ENCODE peak calls at places on chromosomes 1 and 21, in ten cellular contexts. One of them, this sample, is unnamed.

GRCh38 chr1:157117527-157118057 is 18.0 kb upstream of the ETV3L start:
- DNase-seq in activated T-helper 9 cell treated with anti-CD3 and anti-CD28 coated beads, Interleukin-2, amount 50 U/mL, for 16 hours: no peak
- DNase-seq in B cell: peak; percentile 67
- DNase-seq in stimulated activated CD4-positive, alpha-beta T cell treated with anti-CD3 and anti-CD28 coated beads, TNF-alpha, amount 100 ng/mL, for 1 hour: no peak
- DNase-seq in left ventricle myocardium inferior: no peak
- DNase-seq in brain microvascular endothelial cell: no peak
- DNase-seq in activated CD4-positive, alpha-beta T cell treated with anti-CD3 and anti-CD28 coated beads for 1 hour: no peak
- DNase-seq in hippocampal formation: no peak
- DNase-seq in H7: no peak
- DNase-seq in germinal center: peak; percentile 62
- DNase-seq in this sample: no peak

GRCh38 chr1:25799758-25800537 is at the start of gene SELENON:
- DNase-seq in activated T-helper 9 cell treated with anti-CD3 and anti-CD28 coated beads, Interleukin-2, amount 50 U/mL, for 16 hours: no peak
- DNase-seq in B cell: peak; percentile 59
- DNase-seq in stimulated activated CD4-positive, alpha-beta T cell treated with anti-CD3 and anti-CD28 coated beads, TNF-alpha, amount 100 ng/mL, for 1 hour: no peak
- DNase-seq in left ventricle myocardium inferior: peak; percentile 84
- DNase-seq in brain microvascular endothelial cell: no peak
- DNase-seq in activated CD4-positive, alpha-beta T cell treated with anti-CD3 and anti-CD28 coated beads for 1 hour: no peak
- DNase-seq in hippocampal formation: no peak
- DNase-seq in H7: peak; percentile 99
- DNase-seq in germinal center: peak; percentile 64
- DNase-seq in this sample: peak; percentile 86

GRCh38 chr1:10556430-10557005 is 81.8 kb downstream of the PEX14 start:
- DNase-seq in activated T-helper 9 cell treated with anti-CD3 and anti-CD28 coated beads, Interleukin-2, amount 50 U/mL, for 16 hours: no peak
- DNase-seq in B cell: no peak
- DNase-seq in stimulated activated CD4-positive, alpha-beta T cell treated with anti-CD3 and anti-CD28 coated beads, TNF-alpha, amount 100 ng/mL, for 1 hour: no peak
- DNase-seq in left ventricle myocardium inferior: no peak
- DNase-seq in brain microvascular endothelial cell: no peak
- DNase-seq in activated CD4-positive, alpha-beta T cell treated with anti-CD3 and anti-CD28 coated beads for 1 hour: no peak
- DNase-seq in hippocampal formation: no peak
- DNase-seq in H7: peak; percentile 53
- DNase-seq in germinal center: no peak
- DNase-seq in this sample: no peak

GRCh38 chr1:19086176-19086875 is 123.7 kb downstream of the UBR4 start:
- DNase-seq in activated T-helper 9 cell treated with anti-CD3 and anti-CD28 coated beads, Interleukin-2, amount 50 U/mL, for 16 hours: no peak
- DNase-seq in B cell: no peak
- DNase-seq in stimulated activated CD4-positive, alpha-beta T cell treated with anti-CD3 and anti-CD28 coated beads, TNF-alpha, amount 100 ng/mL, for 1 hour: no peak
- DNase-seq in left ventricle myocardium inferior: peak; percentile 41
- DNase-seq in brain microvascular endothelial cell: no peak
- DNase-seq in activated CD4-positive, alpha-beta T cell treated with anti-CD3 and anti-CD28 coated beads for 1 hour: no peak
- DNase-seq in hippocampal formation: no peak
- DNase-seq in H7: no peak
- DNase-seq in germinal center: no peak
- DNase-seq in this sample: no peak

GRCh38 chr21:34807146-34807880 is 138.5 kb downstream of the CLIC6 start:
- DNase-seq in activated T-helper 9 cell treated with anti-CD3 and anti-CD28 coated beads, Interleukin-2, amount 50 U/mL, for 16 hours: peak; percentile 56
- DNase-seq in B cell: no peak
- DNase-seq in stimulated activated CD4-positive, alpha-beta T cell treated with anti-CD3 and anti-CD28 coated beads, TNF-alpha, amount 100 ng/mL, for 1 hour: peak; percentile 39
- DNase-seq in left ventricle myocardium inferior: no peak
- DNase-seq in brain microvascular endothelial cell: peak; percentile 98
- DNase-seq in activated CD4-positive, alpha-beta T cell treated with anti-CD3 and anti-CD28 coated beads for 1 hour: peak; percentile 48
- DNase-seq in hippocampal formation: no peak
- DNase-seq in H7: no peak
- DNase-seq in germinal center: no peak
- DNase-seq in this sample: no peak

GRCh38 chr1:81702903-81703302 is 97.8 kb upstream of the ADGRL2 start:
- DNase-seq in activated T-helper 9 cell treated with anti-CD3 and anti-CD28 coated beads, Interleukin-2, amount 50 U/mL, for 16 hours: no peak
- DNase-seq in B cell: no peak
- DNase-seq in stimulated activated CD4-positive, alpha-beta T cell treated with anti-CD3 and anti-CD28 coated beads, TNF-alpha, amount 100 ng/mL, for 1 hour: no peak
- DNase-seq in left ventricle myocardium inferior: no peak
- DNase-seq in brain microvascular endothelial cell: peak; percentile 95
- DNase-seq in activated CD4-positive, alpha-beta T cell treated with anti-CD3 and anti-CD28 coated beads for 1 hour: no peak
- DNase-seq in hippocampal formation: no peak
- DNase-seq in H7: no peak
- DNase-seq in germinal center: no peak
- DNase-seq in this sample: no peak

GRCh38 chr1:7550261-7550850 is 220.7 kb upstream of the VAMP3 start:
- DNase-seq in activated T-helper 9 cell treated with anti-CD3 and anti-CD28 coated beads, Interleukin-2, amount 50 U/mL, for 16 hours: no peak
- DNase-seq in B cell: no peak
- DNase-seq in stimulated activated CD4-positive, alpha-beta T cell treated with anti-CD3 and anti-CD28 coated beads, TNF-alpha, amount 100 ng/mL, for 1 hour: no peak
- DNase-seq in left ventricle myocardium inferior: no peak
- DNase-seq in brain microvascular endothelial cell: no peak
- DNase-seq in activated CD4-positive, alpha-beta T cell treated with anti-CD3 and anti-CD28 coated beads for 1 hour: no peak
- DNase-seq in hippocampal formation: no peak
- DNase-seq in H7: peak; percentile 93
- DNase-seq in germinal center: no peak
- DNase-seq in this sample: peak; percentile 14

GRCh38 chr1:8875216-8875861 is 3.1 kb downstream of the ENO1 start:
- DNase-seq in activated T-helper 9 cell treated with anti-CD3 and anti-CD28 coated beads, Interleukin-2, amount 50 U/mL, for 16 hours: no peak
- DNase-seq in B cell: no peak
- DNase-seq in stimulated activated CD4-positive, alpha-beta T cell treated with anti-CD3 and anti-CD28 coated beads, TNF-alpha, amount 100 ng/mL, for 1 hour: no peak
- DNase-seq in left ventricle myocardium inferior: no peak
- DNase-seq in brain microvascular endothelial cell: no peak
- DNase-seq in activated CD4-positive, alpha-beta T cell treated with anti-CD3 and anti-CD28 coated beads for 1 hour: no peak
- DNase-seq in hippocampal formation: peak; percentile 23
- DNase-seq in H7: no peak
- DNase-seq in germinal center: no peak
- DNase-seq in this sample: no peak

GRCh38 chr1:98781906-98782305 is 120.4 kb downstream of the SNX7 start:
- DNase-seq in activated T-helper 9 cell treated with anti-CD3 and anti-CD28 coated beads, Interleukin-2, amount 50 U/mL, for 16 hours: no peak
- DNase-seq in B cell: no peak
- DNase-seq in stimulated activated CD4-positive, alpha-beta T cell treated with anti-CD3 and anti-CD28 coated beads, TNF-alpha, amount 100 ng/mL, for 1 hour: no peak
- DNase-seq in left ventricle myocardium inferior: no peak
- DNase-seq in brain microvascular endothelial cell: no peak
- DNase-seq in activated CD4-positive, alpha-beta T cell treated with anti-CD3 and anti-CD28 coated beads for 1 hour: no peak
- DNase-seq in hippocampal formation: no peak
- DNase-seq in H7: no peak
- DNase-seq in germinal center: no peak
- DNase-seq in this sample: no peak

GRCh38 chr1:33902486-33903209 is 38.8 kb downstream of the HMGB4 start:
- DNase-seq in activated T-helper 9 cell treated with anti-CD3 and anti-CD28 coated beads, Interleukin-2, amount 50 U/mL, for 16 hours: no peak
- DNase-seq in B cell: no peak
- DNase-seq in stimulated activated CD4-positive, alpha-beta T cell treated with anti-CD3 and anti-CD28 coated beads, TNF-alpha, amount 100 ng/mL, for 1 hour: no peak
- DNase-seq in left ventricle myocardium inferior: no peak
- DNase-seq in brain microvascular endothelial cell: no peak
- DNase-seq in activated CD4-positive, alpha-beta T cell treated with anti-CD3 and anti-CD28 coated beads for 1 hour: no peak
- DNase-seq in hippocampal formation: no peak
- DNase-seq in H7: no peak
- DNase-seq in germinal center: peak; percentile 71
- DNase-seq in this sample: no peak

GRCh38 chr21:34916446-34916845 is 132.7 kb downstream of the RUNX1 start:
- DNase-seq in activated T-helper 9 cell treated with anti-CD3 and anti-CD28 coated beads, Interleukin-2, amount 50 U/mL, for 16 hours: no peak
- DNase-seq in B cell: no peak
- DNase-seq in stimulated activated CD4-positive, alpha-beta T cell treated with anti-CD3 and anti-CD28 coated beads, TNF-alpha, amount 100 ng/mL, for 1 hour: no peak
- DNase-seq in left ventricle myocardium inferior: no peak
- DNase-seq in brain microvascular endothelial cell: peak; percentile 42
- DNase-seq in activated CD4-positive, alpha-beta T cell treated with anti-CD3 and anti-CD28 coated beads for 1 hour: no peak
- DNase-seq in hippocampal formation: no peak
- DNase-seq in H7: no peak
- DNase-seq in germinal center: no peak
- DNase-seq in this sample: no peak

GRCh38 chr1:200891774-200892157 is 2.9 kb upstream of the INAVA start:
- DNase-seq in activated T-helper 9 cell treated with anti-CD3 and anti-CD28 coated beads, Interleukin-2, amount 50 U/mL, for 16 hours: no peak
- DNase-seq in B cell: no peak
- DNase-seq in stimulated activated CD4-positive, alpha-beta T cell treated with anti-CD3 and anti-CD28 coated beads, TNF-alpha, amount 100 ng/mL, for 1 hour: no peak
- DNase-seq in left ventricle myocardium inferior: no peak
- DNase-seq in brain microvascular endothelial cell: no peak
- DNase-seq in activated CD4-positive, alpha-beta T cell treated with anti-CD3 and anti-CD28 coated beads for 1 hour: no peak
- DNase-seq in hippocampal formation: no peak
- DNase-seq in H7: peak; percentile 87
- DNase-seq in germinal center: no peak
- DNase-seq in this sample: no peak

GRCh38 chr1:18955442-18956188 is 861 bp downstream of the IFFO2 start:
- DNase-seq in activated T-helper 9 cell treated with anti-CD3 and anti-CD28 coated beads, Interleukin-2, amount 50 U/mL, for 16 hours: peak; percentile 53
- DNase-seq in B cell: peak; percentile 67
- DNase-seq in stimulated activated CD4-positive, alpha-beta T cell treated with anti-CD3 and anti-CD28 coated beads, TNF-alpha, amount 100 ng/mL, for 1 hour: peak; percentile 48
- DNase-seq in left ventricle myocardium inferior: no peak
- DNase-seq in brain microvascular endothelial cell: no peak
- DNase-seq in activated CD4-positive, alpha-beta T cell treated with anti-CD3 and anti-CD28 coated beads for 1 hour: peak; percentile 38
- DNase-seq in hippocampal formation: no peak
- DNase-seq in H7: peak; percentile 91
- DNase-seq in germinal center: peak; percentile 51
- DNase-seq in this sample: peak; percentile 49

GRCh38 chr1:92858564-92859399 is 26.9 kb downstream of the RPL5 start:
- DNase-seq in activated T-helper 9 cell treated with anti-CD3 and anti-CD28 coated beads, Interleukin-2, amount 50 U/mL, for 16 hours: no peak
- DNase-seq in B cell: peak; percentile 79
- DNase-seq in stimulated activated CD4-positive, alpha-beta T cell treated with anti-CD3 and anti-CD28 coated beads, TNF-alpha, amount 100 ng/mL, for 1 hour: no peak
- DNase-seq in left ventricle myocardium inferior: no peak
- DNase-seq in brain microvascular endothelial cell: peak; percentile 79
- DNase-seq in activated CD4-positive, alpha-beta T cell treated with anti-CD3 and anti-CD28 coated beads for 1 hour: no peak
- DNase-seq in hippocampal formation: peak; percentile 94
- DNase-seq in H7: peak; percentile 47
- DNase-seq in germinal center: peak; percentile 75
- DNase-seq in this sample: no peak

GRCh38 chr1:186985889-186986491 is 157.2 kb downstream of the PLA2G4A start:
- DNase-seq in activated T-helper 9 cell treated with anti-CD3 and anti-CD28 coated beads, Interleukin-2, amount 50 U/mL, for 16 hours: no peak
- DNase-seq in B cell: peak; percentile 54
- DNase-seq in stimulated activated CD4-positive, alpha-beta T cell treated with anti-CD3 and anti-CD28 coated beads, TNF-alpha, amount 100 ng/mL, for 1 hour: no peak
- DNase-seq in left ventricle myocardium inferior: no peak
- DNase-seq in brain microvascular endothelial cell: peak; percentile 53
- DNase-seq in activated CD4-positive, alpha-beta T cell treated with anti-CD3 and anti-CD28 coated beads for 1 hour: no peak
- DNase-seq in hippocampal formation: peak; percentile 84
- DNase-seq in H7: peak; percentile 28
- DNase-seq in germinal center: no peak
- DNase-seq in this sample: no peak

GRCh38 chr1:218671573-218671972 is 326.4 kb downstream of the TGFB2 start:
- DNase-seq in activated T-helper 9 cell treated with anti-CD3 and anti-CD28 coated beads, Interleukin-2, amount 50 U/mL, for 16 hours: no peak
- DNase-seq in B cell: no peak
- DNase-seq in stimulated activated CD4-positive, alpha-beta T cell treated with anti-CD3 and anti-CD28 coated beads, TNF-alpha, amount 100 ng/mL, for 1 hour: no peak
- DNase-seq in left ventricle myocardium inferior: no peak
- DNase-seq in brain microvascular endothelial cell: no peak
- DNase-seq in activated CD4-positive, alpha-beta T cell treated with anti-CD3 and anti-CD28 coated beads for 1 hour: no peak
- DNase-seq in hippocampal formation: no peak
- DNase-seq in H7: no peak
- DNase-seq in germinal center: no peak
- DNase-seq in this sample: no peak

GRCh38 chr21:45951676-45952075 is 29.9 kb upstream of the COL6A1 start:
- DNase-seq in activated T-helper 9 cell treated with anti-CD3 and anti-CD28 coated beads, Interleukin-2, amount 50 U/mL, for 16 hours: no peak
- DNase-seq in B cell: no peak
- DNase-seq in stimulated activated CD4-positive, alpha-beta T cell treated with anti-CD3 and anti-CD28 coated beads, TNF-alpha, amount 100 ng/mL, for 1 hour: no peak
- DNase-seq in left ventricle myocardium inferior: no peak
- DNase-seq in brain microvascular endothelial cell: no peak
- DNase-seq in activated CD4-positive, alpha-beta T cell treated with anti-CD3 and anti-CD28 coated beads for 1 hour: no peak
- DNase-seq in hippocampal formation: no peak
- DNase-seq in H7: no peak
- DNase-seq in germinal center: no peak
- DNase-seq in this sample: no peak

GRCh38 chr1:64973061-64973647 is 6.8 kb upstream of the JAK1 start:
- DNase-seq in activated T-helper 9 cell treated with anti-CD3 and anti-CD28 coated beads, Interleukin-2, amount 50 U/mL, for 16 hours: no peak
- DNase-seq in B cell: no peak
- DNase-seq in stimulated activated CD4-positive, alpha-beta T cell treated with anti-CD3 and anti-CD28 coated beads, TNF-alpha, amount 100 ng/mL, for 1 hour: no peak
- DNase-seq in left ventricle myocardium inferior: no peak
- DNase-seq in brain microvascular endothelial cell: no peak
- DNase-seq in activated CD4-positive, alpha-beta T cell treated with anti-CD3 and anti-CD28 coated beads for 1 hour: no peak
- DNase-seq in hippocampal formation: no peak
- DNase-seq in H7: no peak
- DNase-seq in germinal center: no peak
- DNase-seq in this sample: no peak

GRCh38 chr1:169941982-169942830 is 48.5 kb upstream of the SCYL3 start:
- DNase-seq in activated T-helper 9 cell treated with anti-CD3 and anti-CD28 coated beads, Interleukin-2, amount 50 U/mL, for 16 hours: no peak
- DNase-seq in B cell: no peak
- DNase-seq in stimulated activated CD4-positive, alpha-beta T cell treated with anti-CD3 and anti-CD28 coated beads, TNF-alpha, amount 100 ng/mL, for 1 hour: no peak
- DNase-seq in left ventricle myocardium inferior: no peak
- DNase-seq in brain microvascular endothelial cell: no peak
- DNase-seq in activated CD4-positive, alpha-beta T cell treated with anti-CD3 and anti-CD28 coated beads for 1 hour: no peak
- DNase-seq in hippocampal formation: no peak
- DNase-seq in H7: no peak
- DNase-seq in germinal center: no peak
- DNase-seq in this sample: no peak

GRCh38 chr21:15001113-15001512 is 63.7 kb downstream of the NRIP1 start:
- DNase-seq in activated T-helper 9 cell treated with anti-CD3 and anti-CD28 coated beads, Interleukin-2, amount 50 U/mL, for 16 hours: no peak
- DNase-seq in B cell: no peak
- DNase-seq in stimulated activated CD4-positive, alpha-beta T cell treated with anti-CD3 and anti-CD28 coated beads, TNF-alpha, amount 100 ng/mL, for 1 hour: no peak
- DNase-seq in left ventricle myocardium inferior: no peak
- DNase-seq in brain microvascular endothelial cell: no peak
- DNase-seq in activated CD4-positive, alpha-beta T cell treated with anti-CD3 and anti-CD28 coated beads for 1 hour: no peak
- DNase-seq in hippocampal formation: no peak
- DNase-seq in H7: no peak
- DNase-seq in germinal center: no peak
- DNase-seq in this sample: no peak

GRCh38 chr1:173005196-173005864 is 45.4 kb downstream of the TNFSF18 start:
- DNase-seq in activated T-helper 9 cell treated with anti-CD3 and anti-CD28 coated beads, Interleukin-2, amount 50 U/mL, for 16 hours: no peak
- DNase-seq in B cell: no peak
- DNase-seq in stimulated activated CD4-positive, alpha-beta T cell treated with anti-CD3 and anti-CD28 coated beads, TNF-alpha, amount 100 ng/mL, for 1 hour: no peak
- DNase-seq in left ventricle myocardium inferior: no peak
- DNase-seq in brain microvascular endothelial cell: no peak
- DNase-seq in activated CD4-positive, alpha-beta T cell treated with anti-CD3 and anti-CD28 coated beads for 1 hour: no peak
- DNase-seq in hippocampal formation: no peak
- DNase-seq in H7: no peak
- DNase-seq in germinal center: no peak
- DNase-seq in this sample: no peak

GRCh38 chr1:220810179-220810653 is 23.5 kb downstream of the MTARC1 start:
- DNase-seq in activated T-helper 9 cell treated with anti-CD3 and anti-CD28 coated beads, Interleukin-2, amount 50 U/mL, for 16 hours: peak; percentile 47
- DNase-seq in B cell: peak; percentile 83
- DNase-seq in stimulated activated CD4-positive, alpha-beta T cell treated with anti-CD3 and anti-CD28 coated beads, TNF-alpha, amount 100 ng/mL, for 1 hour: peak; percentile 54
- DNase-seq in left ventricle myocardium inferior: peak; percentile 79
- DNase-seq in brain microvascular endothelial cell: peak; percentile 70
- DNase-seq in activated CD4-positive, alpha-beta T cell treated with anti-CD3 and anti-CD28 coated beads for 1 hour: peak; percentile 48
- DNase-seq in hippocampal formation: no peak
- DNase-seq in H7: peak; percentile 84
- DNase-seq in germinal center: peak; percentile 71
- DNase-seq in this sample: peak; percentile 87

GRCh38 chr1:204285438-204286322 is 71.9 kb upstream of the GOLT1A start:
- DNase-seq in activated T-helper 9 cell treated with anti-CD3 and anti-CD28 coated beads, Interleukin-2, amount 50 U/mL, for 16 hours: no peak
- DNase-seq in B cell: no peak
- DNase-seq in stimulated activated CD4-positive, alpha-beta T cell treated with anti-CD3 and anti-CD28 coated beads, TNF-alpha, amount 100 ng/mL, for 1 hour: no peak
- DNase-seq in left ventricle myocardium inferior: no peak
- DNase-seq in brain microvascular endothelial cell: no peak
- DNase-seq in activated CD4-positive, alpha-beta T cell treated with anti-CD3 and anti-CD28 coated beads for 1 hour: no peak
- DNase-seq in hippocampal formation: no peak
- DNase-seq in H7: no peak
- DNase-seq in germinal center: no peak
- DNase-seq in this sample: no peak

GRCh38 chr1:200240655-200241054 is 169.2 kb downstream of the ZNF281 start:
- DNase-seq in activated T-helper 9 cell treated with anti-CD3 and anti-CD28 coated beads, Interleukin-2, amount 50 U/mL, for 16 hours: no peak
- DNase-seq in B cell: no peak
- DNase-seq in stimulated activated CD4-positive, alpha-beta T cell treated with anti-CD3 and anti-CD28 coated beads, TNF-alpha, amount 100 ng/mL, for 1 hour: no peak
- DNase-seq in left ventricle myocardium inferior: no peak
- DNase-seq in brain microvascular endothelial cell: no peak
- DNase-seq in activated CD4-positive, alpha-beta T cell treated with anti-CD3 and anti-CD28 coated beads for 1 hour: no peak
- DNase-seq in hippocampal formation: no peak
- DNase-seq in H7: no peak
- DNase-seq in germinal center: no peak
- DNase-seq in this sample: peak; percentile 30

GRCh38 chr1:24920155-24920925 is 9.7 kb downstream of the RUNX3 start:
- DNase-seq in activated T-helper 9 cell treated with anti-CD3 and anti-CD28 coated beads, Interleukin-2, amount 50 U/mL, for 16 hours: peak; percentile 57
- DNase-seq in B cell: no peak
- DNase-seq in stimulated activated CD4-positive, alpha-beta T cell treated with anti-CD3 and anti-CD28 coated beads, TNF-alpha, amount 100 ng/mL, for 1 hour: no peak
- DNase-seq in left ventricle myocardium inferior: no peak
- DNase-seq in brain microvascular endothelial cell: peak; percentile 73
- DNase-seq in activated CD4-positive, alpha-beta T cell treated with anti-CD3 and anti-CD28 coated beads for 1 hour: no peak
- DNase-seq in hippocampal formation: no peak
- DNase-seq in H7: no peak
- DNase-seq in germinal center: no peak
- DNase-seq in this sample: peak; percentile 56

GRCh38 chr1:217910205-217910604 is 279.1 kb downstream of the SPATA17 start:
- DNase-seq in activated T-helper 9 cell treated with anti-CD3 and anti-CD28 coated beads, Interleukin-2, amount 50 U/mL, for 16 hours: no peak
- DNase-seq in B cell: no peak
- DNase-seq in stimulated activated CD4-positive, alpha-beta T cell treated with anti-CD3 and anti-CD28 coated beads, TNF-alpha, amount 100 ng/mL, for 1 hour: no peak
- DNase-seq in left ventricle myocardium inferior: no peak
- DNase-seq in brain microvascular endothelial cell: no peak
- DNase-seq in activated CD4-positive, alpha-beta T cell treated with anti-CD3 and anti-CD28 coated beads for 1 hour: no peak
- DNase-seq in hippocampal formation: no peak
- DNase-seq in H7: no peak
- DNase-seq in germinal center: no peak
- DNase-seq in this sample: no peak

GRCh38 chr1:175146535-175147213 is 45.9 kb downstream of the KIAA0040 start:
- DNase-seq in activated T-helper 9 cell treated with anti-CD3 and anti-CD28 coated beads, Interleukin-2, amount 50 U/mL, for 16 hours: peak; percentile 50
- DNase-seq in B cell: peak; percentile 78
- DNase-seq in stimulated activated CD4-positive, alpha-beta T cell treated with anti-CD3 and anti-CD28 coated beads, TNF-alpha, amount 100 ng/mL, for 1 hour: peak; percentile 61
- DNase-seq in left ventricle myocardium inferior: peak; percentile 67
- DNase-seq in brain microvascular endothelial cell: peak; percentile 54
- DNase-seq in activated CD4-positive, alpha-beta T cell treated with anti-CD3 and anti-CD28 coated beads for 1 hour: peak; percentile 47
- DNase-seq in hippocampal formation: no peak
- DNase-seq in H7: peak; percentile 87
- DNase-seq in germinal center: peak; percentile 82
- DNase-seq in this sample: peak; percentile 72

GRCh38 chr1:12460911-12461621 is 156.9 kb downstream of the DHRS3 start:
- DNase-seq in activated T-helper 9 cell treated with anti-CD3 and anti-CD28 coated beads, Interleukin-2, amount 50 U/mL, for 16 hours: no peak
- DNase-seq in B cell: no peak
- DNase-seq in stimulated activated CD4-positive, alpha-beta T cell treated with anti-CD3 and anti-CD28 coated beads, TNF-alpha, amount 100 ng/mL, for 1 hour: no peak
- DNase-seq in left ventricle myocardium inferior: peak; percentile 69
- DNase-seq in brain microvascular endothelial cell: no peak
- DNase-seq in activated CD4-positive, alpha-beta T cell treated with anti-CD3 and anti-CD28 coated beads for 1 hour: no peak
- DNase-seq in hippocampal formation: peak; percentile 34
- DNase-seq in H7: no peak
- DNase-seq in germinal center: no peak
- DNase-seq in this sample: peak; percentile 64

This sample was measured in left cardiac atrium.